ENCODE peak calls at places on chromosomes 4 and X, in four cellular contexts. Z is H1, H is HepG2, E is GM12878. O is an unnamed sample.
A peak's percentile ranks its signal among the peaks of the same experiment; 100 is the strongest.

GRCh38 chr4:85005865-85006377 is 39.4 kb upstream of the WDFY3 start:
- DNase-seq in H (no peak), E (no peak), Z (no peak), O (no peak)

GRCh38 chr4:177569443-177569842 is 127.2 kb upstream of the AGA start:
- DNase-seq in Z (no peak), H (no peak), E (no peak), O (no peak)

GRCh38 chrX:57900961-57901360 is 9.3 kb downstream of the ZXDA start:
- DNase-seq in Z (no peak), E (no peak), H (no peak), O (no peak)

GRCh38 chr4:188728359-188728758 is 589.1 kb downstream of the TRIML1 start:
- DNase-seq in H (no peak), Z (no peak), E (no peak), O (no peak)

GRCh38 chrX:79366888-79367749 is at the start of gene ITM2A:
- DNase-seq in E (no peak), Z (peak; percentile 15), H (no peak), O (peak; percentile 25)

GRCh38 chrX:111376897-111377601 is 34.9 kb downstream of the DCX start:
- DNase-seq in E (no peak), H (no peak), Z (no peak), O (peak; percentile 22)

GRCh38 chr4:88938138-88938537 is 118.8 kb downstream of the FAM13A start:
- DNase-seq in E (no peak), H (no peak), Z (no peak), O (no peak)

GRCh38 chr4:38266616-38267015 is 306.4 kb downstream of the PTTG2 start:
- DNase-seq in Z (no peak), H (peak; percentile 6), E (no peak), O (no peak)

GRCh38 chr4:100849319-100849718 is 331.5 kb upstream of the EMCN start:
- DNase-seq in E (no peak), H (no peak), Z (no peak), O (no peak)

GRCh38 chr4:181959121-181959520 is 284.1 kb upstream of the TENM3 start:
- DNase-seq in Z (no peak), E (no peak), H (no peak), O (no peak)

GRCh38 chrX:11724122-11725017 is 33.7 kb upstream of the MSL3 start:
- DNase-seq in E (no peak), Z (no peak), H (peak; percentile 0), O (no peak)

GRCh38 chrX:8194216-8194615 is 23.1 kb upstream of the VCX2 start:
- DNase-seq in Z (no peak), H (no peak), E (no peak), O (no peak)

GRCh38 chr4:69617083-69617694 is 22.3 kb downstream of the UGT2A2 start:
- DNase-seq in Z (no peak), H (peak; percentile 40), E (no peak), O (peak; percentile 13)

GRCh38 chr4:44447563-44448504 is 775 bp downstream of the KCTD8 start:
- DNase-seq in H (no peak), Z (no peak), E (no peak), O (no peak)

GRCh38 chrX:19674041-19674769 is 158.9 kb upstream of the MAP3K15 start:
- DNase-seq in H (peak; percentile 2), Z (no peak), E (no peak), O (no peak)

GRCh38 chr4:113222006-113222405 is 172.6 kb downstream of the ANK2 start:
- DNase-seq in H (no peak), E (no peak), Z (no peak), O (no peak)

GRCh38 chrX:150060406-150060805 is 122.1 kb upstream of the EOLA2 start:
- DNase-seq in E (no peak), Z (no peak), H (no peak), O (no peak)

GRCh38 chr4:185811509-185812364 is at the start of gene SORBS2:
- DNase-seq in H (peak; percentile 81), Z (no peak), E (peak; percentile 56), O (no peak)

GRCh38 chr4:20253799-20254409 is 2.2 kb downstream of the SLIT2 start:
- DNase-seq in E (no peak), Z (no peak), H (no peak), O (no peak)

GRCh38 chr4:29805245-29805644 is 914.9 kb upstream of the PCDH7 start:
- DNase-seq in Z (no peak), E (no peak), H (peak; percentile 0), O (peak; percentile 13)

GRCh38 chr4:141797966-141798365 is 161.6 kb downstream of the IL15 start:
- DNase-seq in E (no peak), Z (no peak), H (no peak), O (no peak)

GRCh38 chr4:11009281-11009680 is 324.7 kb upstream of the CLNK start:
- DNase-seq in Z (no peak), H (no peak), E (no peak), O (no peak)

GRCh38 chr4:11010624-11011023 is 326.1 kb upstream of the CLNK start:
- DNase-seq in E (no peak), H (no peak), Z (no peak), O (no peak)

GRCh38 chr4:11013265-11013664 is 328.7 kb upstream of the CLNK start:
- DNase-seq in H (no peak), Z (no peak), E (no peak), O (no peak)

GRCh38 chr4:11011249-11011648 is 326.7 kb upstream of the CLNK start:
- DNase-seq in Z (no peak), E (no peak), H (no peak), O (no peak)

GRCh38 chr4:11014199-11014598 is 329.6 kb upstream of the CLNK start:
- DNase-seq in Z (no peak), H (no peak), E (no peak), O (no peak)
- H3K9ac ChIP-seq in Z (no peak overlapping the region), H (no peak overlapping the region), E (no peak overlapping the region), O (no peak overlapping the region)

GRCh38 chr4:5888706-5889696 is 3.9 kb downstream of the CRMP1 start:
- DNase-seq in H (no peak), E (no peak), Z (no peak), O (no peak)
- H3K4me3 ChIP-seq in H (no peak overlapping the region), E (no peak overlapping the region), Z (peak overlapping the region; percentile 78), O (peak overlapping the region; percentile 36)

GRCh38 chr4:168699224-168699878 is 202.5 kb downstream of the PALLD start:
- DNase-seq in E (no peak), Z (no peak), H (peak; percentile 57), O (no peak)
- TF ChIP-seq SUZ12 in E (no peak), Z (no peak), H (no peak), O (no peak)

GRCh38 chr4:52105276-52105675 is 54.2 kb downstream of the SPATA18 start:
- DNase-seq in Z (no peak), E (no peak), H (no peak), O (no peak)

GRCh38 chr4:52102587-52102986 is 51.5 kb downstream of the SPATA18 start:
- DNase-seq in H (no peak), Z (no peak), E (no peak), O (no peak)

GRCh38 chr4:52106142-52106541 is 55.0 kb downstream of the SPATA18 start:
- DNase-seq in E (no peak), Z (no peak), H (no peak), O (no peak)

GRCh38 chr4:52100062-52100461 is 49.0 kb downstream of the SPATA18 start:
- DNase-seq in H (no peak), E (no peak), Z (no peak), O (no peak)

GRCh38 chr4:52103314-52103713 is 52.2 kb downstream of the SPATA18 start:
- DNase-seq in E (no peak), Z (no peak), H (no peak), O (peak; percentile 13)
- H3K9ac ChIP-seq in E (no peak overlapping the region), Z (no peak overlapping the region), H (no peak overlapping the region), O (no peak overlapping the region)

DNA sequence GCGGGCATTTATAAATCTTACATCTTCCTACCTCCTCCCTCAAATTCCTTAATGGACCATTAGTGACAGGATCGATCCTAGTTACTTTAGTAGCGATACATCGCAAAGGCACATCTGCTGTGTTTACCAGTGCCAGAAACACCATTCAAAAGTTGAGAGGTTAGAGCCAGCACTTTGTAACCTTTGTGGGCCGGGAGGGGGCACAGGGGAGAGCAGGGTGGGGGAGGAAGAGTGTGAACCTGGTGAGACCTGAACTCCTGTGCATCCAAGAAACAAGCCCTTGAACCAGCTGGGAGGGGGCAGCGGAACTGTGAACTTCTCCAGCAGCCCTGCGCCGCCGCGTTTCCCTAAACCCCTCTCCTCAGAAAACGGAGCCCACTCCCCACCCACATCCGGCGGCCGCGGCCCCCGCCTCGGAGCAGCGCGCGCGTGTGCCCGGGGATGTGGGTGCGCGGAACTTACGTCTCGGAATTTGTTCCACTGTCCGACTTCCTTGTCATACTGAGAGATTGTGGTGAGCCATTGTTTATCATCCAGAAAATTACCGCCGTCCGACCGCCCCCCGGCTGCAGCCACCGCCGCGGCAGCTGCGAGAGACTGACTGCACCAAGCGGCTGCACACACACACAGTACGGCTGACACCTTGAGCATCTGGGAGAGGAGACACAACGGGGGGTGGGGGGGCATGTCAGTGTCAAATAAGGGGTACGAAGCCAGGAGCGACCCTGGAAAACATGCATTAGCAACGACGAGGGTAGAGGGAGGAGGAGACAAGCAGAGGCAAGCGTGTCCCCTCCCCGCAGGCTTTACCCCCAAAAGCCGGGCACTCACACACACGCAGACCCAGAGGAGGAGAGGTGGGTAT is 539 bp downstream of the SPOCK3 start:
- DNase-seq in H (no peak), E (no peak), Z (no peak), O (no peak)
- H3K4me3 ChIP-seq in H (no peak overlapping the region), E (no peak overlapping the region), Z (peak overlapping the region; percentile 61), O (peak overlapping the region; percentile 77)

GRCh38 chr4:168679397-168680176 is 182.7 kb downstream of the PALLD start:
- DNase-seq in H (peak; percentile 58), Z (no peak), E (no peak), O (no peak)
- TF ChIP-seq SUZ12 in H (no peak), Z (no peak), E (no peak), O (no peak)

O was measured in NT2/D1.